ENCODE peak calls at places on chromosomes 7 and 10, in nine cellular contexts. W, Z, M, X, N, R, I, T and D are unnamed samples.

GRCh38 chr7:44220046-44220720 is 19.4 kb downstream of the YKT6 start:
- DNase-seq in M (no peak), W (no peak), T (no peak), Z (no peak), R (no peak), N (no peak), X (no peak), I (no peak), D (no peak)

GRCh38 chr7:117132385-117133120 is 179.3 kb downstream of the ST7 start:
- DNase-seq in X (no peak), R (peak), N (peak), T (no peak), Z (no peak), M (no peak), W (no peak), I (no peak), D (no peak)

GRCh38 chr10:9685596-9685995 is 1332.1 kb upstream of the CELF2 start:
- DNase-seq in M (no peak), W (no peak), R (no peak), X (no peak), N (no peak), Z (no peak), I (no peak), T (no peak), D (no peak)

GRCh38 chr10:92847185-92847864 is 995 bp upstream of the EXOC6 start:
- DNase-seq in M (no peak), R (no peak), I (no peak), W (peak), X (no peak), N (no peak), T (no peak), Z (no peak), D (no peak)

GRCh38 chr7:157401567-157402387 is 65.0 kb downstream of the DNAJB6 start:
- DNase-seq in N (no peak), W (no peak), T (no peak), M (no peak), I (no peak), Z (no peak), X (no peak), R (no peak), D (no peak)

GRCh38 chr7:100221767-100222444 is 2.2 kb downstream of the PVRIG start:
- DNase-seq in Z (no peak), X (no peak), R (no peak), I (no peak), M (no peak), T (no peak), W (no peak), N (no peak), D (no peak)

GRCh38 chr10:80861882-80862281 is 324.2 kb downstream of the SH2D4B start:
- DNase-seq in T (no peak), N (no peak), I (no peak), R (no peak), W (no peak), Z (no peak), M (no peak), X (no peak), D (no peak)

GRCh38 chr10:110615057-110615630 is 29.0 kb upstream of the RBM20 start:
- DNase-seq in I (no peak), X (no peak), W (no peak), R (peak), T (no peak), M (no peak), Z (no peak), N (no peak), D (no peak)

GRCh38 chr10:14056545-14057332 is 274.0 kb downstream of the FRMD4A start:
- DNase-seq in Z (no peak), I (no peak), X (no peak), T (no peak), M (no peak), N (peak), W (no peak), R (peak), D (no peak)

GRCh38 chr10:499991-500390 is 189.5 kb downstream of the DIP2C start:
- DNase-seq in N (no peak), M (no peak), W (no peak), Z (no peak), I (no peak), T (peak), X (no peak), R (no peak), D (no peak)

GRCh38 chr10:48446785-48447184 is 140.3 kb downstream of the MAPK8 start:
- DNase-seq in T (peak), Z (no peak), W (no peak), N (no peak), R (no peak), X (no peak), M (no peak), I (no peak), D (no peak)

GRCh38 chr7:37385787-37386186 is 62.9 kb downstream of the ELMO1 start:
- DNase-seq in X (no peak), T (peak), M (no peak), R (no peak), N (no peak), W (no peak), Z (no peak), I (no peak), D (no peak)

GRCh38 chr7:119630570-119630969 is 642.4 kb upstream of the KCND2 start:
- DNase-seq in W (no peak), Z (no peak), R (no peak), N (no peak), T (no peak), I (no peak), X (no peak), M (no peak), D (no peak)

GRCh38 chr7:94135180-94135579 is 131.0 kb upstream of the BET1 start:
- DNase-seq in I (no peak), N (no peak), M (no peak), X (no peak), R (peak), W (no peak), T (no peak), Z (no peak), D (no peak)

GRCh38 chr10:60281331-60281730 is 108.3 kb downstream of the ANK3 start:
- DNase-seq in R (peak), I (no peak), M (no peak), X (no peak), Z (no peak), N (peak), T (no peak), W (no peak), D (no peak)

GRCh38 chr7:84232653-84233052 is 38.1 kb upstream of the SEMA3A start:
- DNase-seq in X (no peak), Z (no peak), I (no peak), W (no peak), N (peak), M (no peak), R (peak), T (no peak), D (no peak)

GRCh38 chr7:122869260-122869659 is 17.0 kb downstream of the CADPS2 start:
- DNase-seq in T (no peak), X (no peak), N (no peak), I (no peak), Z (no peak), R (no peak), M (no peak), W (no peak), D (no peak)

GRCh38 chr10:126565456-126565855 is 105.0 kb downstream of the C10orf90 start:
- DNase-seq in X (no peak), Z (no peak), W (no peak), M (no peak), N (no peak), T (no peak), R (peak), I (no peak), D (no peak)

GRCh38 chr10:15954188-15954587 is 93.9 kb upstream of the MINDY3 start:
- DNase-seq in N (no peak), R (no peak), T (no peak), M (no peak), W (no peak), Z (no peak), X (no peak), I (no peak), D (no peak)

GRCh38 chr7:106788637-106789036 is 76.4 kb upstream of the PIK3CG start:
- DNase-seq in W (no peak), N (no peak), I (no peak), T (no peak), M (no peak), R (no peak), X (no peak), Z (no peak), D (no peak)

GRCh38 chr10:37067576-37067975 is 57.8 kb upstream of the ANKRD30A start:
- DNase-seq in Z (no peak), T (no peak), X (no peak), I (no peak), W (no peak), R (no peak), M (no peak), N (no peak), D (no peak)

GRCh38 chr10:78436706-78437406 is 403.2 kb downstream of the RPS24 start:
- DNase-seq in Z (no peak), I (no peak), R (no peak), N (no peak), X (no peak), W (no peak), M (no peak), T (no peak), D (no peak)

GRCh38 chr10:49296826-49297225 is 2.1 kb upstream of the C10orf71 start:
- DNase-seq in T (no peak), M (no peak), I (no peak), N (no peak), W (no peak), R (no peak), Z (no peak), X (no peak), D (no peak)

GRCh38 chr7:151615058-151615457 is 95.4 kb upstream of the RHEB start:
- DNase-seq in W (no peak), Z (no peak), R (no peak), X (no peak), N (no peak), M (no peak), I (no peak), T (no peak), D (no peak)

GRCh38 chr7:127066974-127067373 is 185.8 kb downstream of the GRM8 start:
- DNase-seq in W (no peak), R (no peak), N (no peak), X (no peak), T (no peak), I (no peak), M (no peak), Z (no peak), D (no peak)

GRCh38 chr10:125013529-125013872 is 71.6 kb downstream of the ZRANB1 start:
- DNase-seq in R (no peak), T (peak), N (no peak), W (no peak), Z (no peak), M (no peak), X (no peak), I (no peak), D (no peak)

GRCh38 chr7:70131807-70132565 is 533.7 kb downstream of the AUTS2 start:
- DNase-seq in M (no peak), I (no peak), W (no peak), Z (no peak), X (no peak), T (no peak), N (no peak), R (no peak), D (no peak)

GRCh38 chr10:124573726-124574455 is 112.3 kb downstream of the LHPP start:
- DNase-seq in Z (no peak), X (no peak), N (no peak), W (no peak), I (no peak), R (no peak), M (no peak), T (no peak), D (no peak)

GRCh38 chr7:132451161-132451560 is 125.1 kb downstream of the PLXNA4 start:
- DNase-seq in N (no peak), I (no peak), M (no peak), R (no peak), X (no peak), Z (no peak), W (no peak), T (no peak), D (no peak)

GRCh38 chr10:34145751-34146150 is 669.3 kb downstream of the PARD3 start:
- DNase-seq in T (no peak), M (no peak), W (no peak), N (no peak), Z (no peak), R (peak), I (no peak), X (no peak), D (no peak)

GRCh38 chr10:59072038-59072437 is 104.4 kb upstream of the PHYHIPL start:
- DNase-seq in R (no peak), M (no peak), X (no peak), N (no peak), Z (no peak), I (no peak), W (no peak), T (no peak), D (no peak)

GRCh38 chr7:5218564-5219360 is 28.7 kb downstream of the WIPI2 start:
- DNase-seq in X (no peak), Z (no peak), N (no peak), M (peak), T (no peak), W (no peak), R (no peak), I (no peak), D (no peak)

GRCh38 chr7:150390206-150390605 is 11.1 kb downstream of the ZNF775 start:
- DNase-seq in R (no peak), I (no peak), X (no peak), Z (no peak), M (no peak), W (no peak), T (peak), N (no peak), D (no peak)

GRCh38 chr10:29437871-29438270 is 149.0 kb downstream of the LYZL1 start:
- DNase-seq in Z (no peak), X (no peak), T (no peak), R (no peak), I (no peak), N (no peak), M (no peak), W (no peak), D (no peak)

GRCh38 chr10:11058965-11059364 is 41.3 kb downstream of the CELF2 start:
- DNase-seq in N (peak), Z (no peak), X (no peak), W (no peak), M (no peak), R (peak), T (no peak), I (no peak), D (no peak)

GRCh38 chr10:86372119-86372784 is 5.7 kb upstream of the GRID1 start:
- DNase-seq in X (no peak), N (no peak), M (no peak), Z (no peak), T (no peak), W (no peak), I (no peak), R (no peak), D (no peak)

GRCh38 chr7:134553976-134554375 is 5.1 kb downstream of the AKR1B15 start:
- DNase-seq in X (no peak), T (no peak), I (no peak), N (no peak), R (no peak), W (no peak), Z (no peak), M (no peak), D (no peak)